ENCODE peak calls at places on chromosomes 3 and 15, in four cellular contexts. O is HepG2, U is K562, W is HCT116. L is an unnamed sample.

GRCh38 chr15:59668571-59668970 is 11.3 kb upstream of the GTF2A2 start:
- DNase-seq in O (no peak), U (no peak), W (no peak), L (no peak)

GRCh38 chr3:183332487-183332886 is 79.4 kb downstream of the B3GNT5 start:
- DNase-seq in O (no peak), U (no peak), W (no peak), L (no peak)

GRCh38 chr3:182879031-182879611 is 85.8 kb downstream of the ATP11B start:
- DNase-seq in O (no peak), U (no peak), W (no peak), L (no peak)

GRCh38 chr3:18780941-18781340 is 355.8 kb upstream of the SATB1 start:
- DNase-seq in O (no peak), U (no peak), W (no peak), L (no peak)

GRCh38 chr3:127014536-127015281 is 31.8 kb downstream of the PLXNA1 start:
- DNase-seq in O (no peak), U (no peak), W (no peak), L (no peak)

GRCh38 chr3:46693897-46694235 is 387 bp upstream of the ALS2CL start:
- DNase-seq in O (no peak), U (no peak), W (no peak), L (no peak)

GRCh38 chr3:107065094-107065861 is 312.0 kb upstream of the CCDC54 start:
- DNase-seq in O (no peak), U (no peak), W (no peak), L (no peak)

GRCh38 chr3:10823516-10823818 is 7.4 kb downstream of the SLC6A11 start:
- DNase-seq in O (no peak), U (no peak), W (no peak), L (no peak)

GRCh38 chr15:38461089-38461833 is 7.3 kb downstream of the FAM98B start:
- DNase-seq in O (no peak), U (no peak), W (no peak), L (no peak)

GRCh38 chr3:98114264-98114663 is 16.3 kb upstream of the OR5H1 start:
- DNase-seq in O (peak), U (no peak), W (no peak), L (no peak)

GRCh38 chr3:11514191-11514770 is 129.4 kb downstream of the VGLL4 start:
- DNase-seq in O (peak), U (no peak), W (no peak), L (no peak)

GRCh38 chr3:129658156-129658843 is 51.8 kb upstream of the PLXND1 start:
- DNase-seq in O (peak), U (peak), W (no peak), L (no peak)

GRCh38 chr3:96319176-96319575 is 495.2 kb upstream of the EPHA6 start:
- DNase-seq in O (no peak), U (no peak), W (no peak), L (no peak)

GRCh38 chr15:77684341-77685081 is 51.8 kb upstream of the LINGO1 start:
- DNase-seq in O (no peak), U (no peak), W (no peak), L (no peak)

GRCh38 chr15:81863157-81863556 is 182.7 kb downstream of the MEX3B start:
- DNase-seq in O (no peak), U (no peak), W (no peak), L (no peak)

GRCh38 chr15:79572691-79573340 is 140.7 kb downstream of the MINAR1 start:
- DNase-seq in O (no peak), U (no peak), W (no peak), L (no peak)

GRCh38 chr3:14531856-14532395 is 8.2 kb downstream of the GRIP2 start:
- DNase-seq in O (no peak), U (no peak), W (no peak), L (no peak)

GRCh38 chr15:26807517-26808427 is 34.9 kb upstream of the GABRB3 start:
- DNase-seq in O (no peak), U (no peak), W (no peak), L (no peak)

GRCh38 chr3:56547486-56547885 is 9.5 kb upstream of the CCDC66 start:
- DNase-seq in O (no peak), U (peak), W (peak), L (no peak)

GRCh38 chr3:59771760-59772159 is 721.9 kb upstream of the CFAP20DC start:
- DNase-seq in O (peak), U (no peak), W (no peak), L (no peak)

GRCh38 chr3:138118863-138119766 is 3.7 kb upstream of the DZIP1L start:
- DNase-seq in O (peak), U (peak), W (peak), L (peak)

GRCh38 chr3:152271465-152272035 is 2.8 kb downstream of the MBNL1 start:
- DNase-seq in O (no peak), U (no peak), W (no peak), L (no peak)

GRCh38 chr15:100713163-100713867 is 110.9 kb downstream of the ASB7 start:
- DNase-seq in O (peak), U (no peak), W (peak), L (peak)

GRCh38 chr15:60372223-60372622 is 25.6 kb downstream of the ANXA2 start:
- DNase-seq in O (no peak), U (no peak), W (no peak), L (no peak)

GRCh38 chr3:125440559-125440955 is 65.4 kb upstream of the ZNF148 start:
- DNase-seq in O (peak), U (peak), W (no peak), L (no peak)

GRCh38 chr15:58065011-58065444 is 483 bp downstream of the ALDH1A2 start:
- DNase-seq in O (no peak), U (peak), W (no peak), L (no peak)

GRCh38 chr15:45919806-45920205 is 285.0 kb downstream of the SQOR start:
- DNase-seq in O (peak), U (no peak), W (no peak), L (peak)

GRCh38 chr3:151391715-151392114 is 7.2 kb upstream of the P2RY12 start:
- DNase-seq in O (no peak), U (no peak), W (no peak), L (no peak)

GRCh38 chr3:178950676-178951075 is 120.9 kb downstream of the ZMAT3 start:
- DNase-seq in O (no peak), U (no peak), W (no peak), L (no peak)

GRCh38 chr3:162292409-162292808 is 795.8 kb downstream of the OTOL1 start:
- DNase-seq in O (no peak), U (no peak), W (no peak), L (no peak)

GRCh38 chr3:123421353-123422174 is 27.3 kb downstream of the ADCY5 start:
- DNase-seq in O (no peak), U (no peak), W (no peak), L (no peak)

GRCh38 chr3:54433846-54434245 is 311.5 kb downstream of the CACNA2D3 start:
- DNase-seq in O (peak), U (peak), W (peak), L (no peak)

GRCh38 chr3:194856296-194856695 is 170.6 kb downstream of the FAM43A start:
- DNase-seq in O (no peak), U (no peak), W (no peak), L (no peak)

GRCh38 chr3:45350643-45351042 is 37.7 kb upstream of the LARS2 start:
- DNase-seq in O (no peak), U (no peak), W (no peak), L (no peak)

GRCh38 chr3:140180603-140181002 is 245.6 kb downstream of the CLSTN2 start:
- DNase-seq in O (no peak), U (no peak), W (no peak), L (no peak)

GRCh38 chr3:160618363-160618762 is 53.0 kb upstream of the KPNA4 start:
- DNase-seq in O (no peak), U (no peak), W (no peak), L (no peak)

GRCh38 chr3:52892625-52893311 is 4.6 kb downstream of the STIMATE start:
- DNase-seq in O (no peak), U (no peak), W (no peak), L (no peak)

GRCh38 chr3:16377196-16377595 is 112.2 kb downstream of the OXNAD1 start:
- DNase-seq in O (no peak), U (no peak), W (no peak), L (no peak)

GRCh38 chr3:16379838-16380237 is 114.8 kb downstream of the OXNAD1 start:
- DNase-seq in O (no peak), U (no peak), W (no peak), L (no peak)

GRCh38 chr3:16378920-16379319 is 113.9 kb downstream of the OXNAD1 start:
- DNase-seq in O (no peak), U (no peak), W (no peak), L (no peak)

GRCh38 chr3:16378415-16378814 is 113.4 kb downstream of the OXNAD1 start:
- DNase-seq in O (no peak), U (no peak), W (no peak), L (no peak)

GRCh38 chr3:16377847-16378302 is 112.9 kb downstream of the OXNAD1 start:
- DNase-seq in O (no peak), U (peak), W (no peak), L (no peak)
- TF ChIP-seq TCF7L2 in O (no peak), U (no peak), W (no peak), L (no peak)

GRCh38 chr3:13494463-13495350 is 14.6 kb downstream of the HDAC11 start:
- DNase-seq in O (no peak), U (peak), W (no peak), L (no peak)
- TF ChIP-seq CTCF in O (peak), U (peak), W (peak), L (peak)

GRCh38 chr3:155321418-155321817 is 27.9 kb upstream of the STRIT1 start:
- DNase-seq in O (no peak), U (no peak), W (no peak), L (no peak)
- TF ChIP-seq TCF7L2 in O (no peak), U (no peak), W (no peak), L (no peak)

DNA sequence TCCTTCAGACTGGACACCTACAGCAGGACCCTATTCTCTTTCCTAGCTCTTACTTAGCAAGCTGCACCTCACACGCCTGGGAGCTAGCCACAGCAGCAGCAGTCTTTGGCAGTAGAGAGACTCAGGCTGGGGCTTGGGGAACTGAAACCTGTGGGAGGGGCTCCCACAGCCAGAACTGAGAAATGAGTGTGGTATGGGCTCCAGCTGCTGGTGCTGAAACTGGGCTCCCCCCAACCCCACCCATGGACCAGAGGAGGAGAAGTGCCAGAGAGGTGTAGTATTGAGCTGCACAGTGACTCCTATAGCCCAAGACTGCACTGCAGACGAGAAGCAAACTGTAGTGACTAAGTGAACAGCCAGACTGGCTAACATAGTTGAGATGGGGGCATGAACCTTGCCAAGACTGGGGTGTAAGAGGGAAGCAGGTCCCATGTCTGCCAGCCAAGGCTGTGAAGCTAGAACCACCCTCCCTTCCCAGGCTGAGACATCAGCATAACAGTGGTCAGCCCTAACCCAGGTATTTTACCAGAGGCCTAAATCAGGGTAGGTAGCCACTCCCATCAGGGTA is 62.5 kb downstream of the MYO5A start:
- DNase-seq in O (no peak), U (no peak), W (no peak), L (no peak)
- TF ChIP-seq CTCF in O (no peak), U (no peak), W (no peak), L (no peak)

DNA sequence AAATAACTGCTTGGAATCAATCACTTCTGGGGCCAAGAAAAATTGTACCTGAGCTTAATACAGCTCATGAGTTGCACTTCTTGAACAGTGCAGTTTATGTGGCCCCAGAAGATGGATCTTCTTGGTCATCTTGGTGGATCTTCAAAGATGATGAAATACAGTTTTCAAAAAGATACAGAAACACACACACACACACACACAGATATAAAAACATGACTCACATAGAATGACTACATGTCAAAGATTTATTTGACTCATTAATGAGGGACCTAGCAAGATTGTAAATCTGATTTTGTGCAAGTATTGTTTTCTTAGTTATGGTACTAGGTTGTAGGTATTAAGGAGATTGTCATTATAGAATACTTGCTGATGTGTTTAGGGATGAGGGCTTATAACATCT is 32.6 kb downstream of the PDCD6IP start:
- DNase-seq in O (no peak), U (no peak), W (no peak), L (no peak)
- TF ChIP-seq TCF7L2 in O (no peak), U (no peak), W (no peak), L (no peak)